ENCODE peak calls at places on chromosomes 12 and 14, in seven cellular contexts. N, I, U, R, A, G and O are unnamed samples.

GRCh38 chr12:89382366-89382765 is 30.1 kb upstream of the DUSP6 start:
- DNase-seq in N (no peak), I (no peak), U (no peak), R (no peak), A (no peak), G (no peak), O (no peak)

GRCh38 chr14:50677527-50678063 is 9.5 kb upstream of the SAV1 start:
- DNase-seq in N (no peak), I (no peak), U (peak; percentile 70), R (peak; percentile 61), A (no peak), G (no peak), O (no peak)

GRCh38 chr12:72540811-72541210 is 268.6 kb downstream of the TRHDE start:
- DNase-seq in N (no peak), I (no peak), U (no peak), R (no peak), A (no peak), G (no peak), O (no peak)

GRCh38 chr14:21631084-21631483 is 3.7 kb downstream of the OR10G2 start:
- DNase-seq in N (no peak), I (no peak), U (no peak), R (no peak), A (no peak), G (no peak), O (no peak)

GRCh38 chr14:54348001-54348611 is 48.7 kb upstream of the CDKN3 start:
- DNase-seq in N (no peak), I (peak; percentile 88), U (peak; percentile 44), R (no peak), A (no peak), G (no peak), O (no peak)

GRCh38 chr12:123126294-123127144 is 24.4 kb downstream of the PITPNM2 start:
- DNase-seq in N (no peak), I (no peak), U (peak; percentile 69), R (no peak), A (no peak), G (peak; percentile 33), O (no peak)

GRCh38 chr12:49348781-49349180 is 2.1 kb downstream of the DNAJC22 start:
- DNase-seq in N (no peak), I (no peak), U (no peak), R (no peak), A (no peak), G (peak; percentile 17), O (peak; percentile 67)

GRCh38 chr12:94587266-94588241 is 62.8 kb downstream of the TMCC3 start:
- DNase-seq in N (no peak), I (no peak), U (no peak), R (no peak), A (no peak), G (no peak), O (no peak)

GRCh38 chr12:68871899-68872298 is 61.1 kb downstream of the CPM start:
- DNase-seq in N (no peak), I (peak; percentile 73), U (peak; percentile 19), R (no peak), A (no peak), G (no peak), O (no peak)

GRCh38 chr12:52229836-52230343 is 3.2 kb upstream of the KRT7 start:
- DNase-seq in N (peak; percentile 37), I (no peak), U (no peak), R (no peak), A (peak; percentile 22), G (no peak), O (no peak)

GRCh38 chr12:33012226-33012625 is 115.6 kb upstream of the PKP2 start:
- DNase-seq in N (no peak), I (peak; percentile 44), U (no peak), R (no peak), A (no peak), G (no peak), O (no peak)

GRCh38 chr12:52054838-52055741 is 3.8 kb downstream of the NR4A1 start:
- DNase-seq in N (no peak), I (no peak), U (no peak), R (no peak), A (peak; percentile 64), G (peak; percentile 35), O (no peak)

GRCh38 chr12:120039711-120040110 is 50.7 kb downstream of the BICDL1 start:
- DNase-seq in N (no peak), I (peak; percentile 69), U (no peak), R (no peak), A (no peak), G (no peak), O (no peak)

GRCh38 chr12:92794814-92795213 is 92.0 kb downstream of the PLEKHG7 start:
- DNase-seq in N (no peak), I (no peak), U (no peak), R (no peak), A (no peak), G (no peak), O (no peak)

GRCh38 chr14:25349269-25349668 is 299.3 kb upstream of the STXBP6 start:
- DNase-seq in N (no peak), I (no peak), U (no peak), R (no peak), A (no peak), G (no peak), O (no peak)

GRCh38 chr12:12563529-12563928 is 866 bp upstream of the DUSP16 start:
- DNase-seq in N (no peak), I (no peak), U (no peak), R (no peak), A (no peak), G (no peak), O (no peak)

GRCh38 chr14:98120831-98121464 is 1151.0 kb downstream of the BCL11B start:
- DNase-seq in N (no peak), I (no peak), U (no peak), R (no peak), A (no peak), G (no peak), O (no peak)

GRCh38 chr12:50442178-50442908 is 41.7 kb downstream of the LARP4 start:
- DNase-seq in N (no peak), I (no peak), U (no peak), R (no peak), A (no peak), G (no peak), O (no peak)

GRCh38 chr12:57874166-57875108 is 27.9 kb upstream of the CTDSP2 start:
- DNase-seq in N (no peak), I (no peak), U (no peak), R (no peak), A (no peak), G (no peak), O (no peak)

GRCh38 chr14:100225169-100225568 is 13.8 kb upstream of the YY1 start:
- DNase-seq in N (no peak), I (no peak), U (no peak), R (no peak), A (no peak), G (no peak), O (no peak)

DNA sequence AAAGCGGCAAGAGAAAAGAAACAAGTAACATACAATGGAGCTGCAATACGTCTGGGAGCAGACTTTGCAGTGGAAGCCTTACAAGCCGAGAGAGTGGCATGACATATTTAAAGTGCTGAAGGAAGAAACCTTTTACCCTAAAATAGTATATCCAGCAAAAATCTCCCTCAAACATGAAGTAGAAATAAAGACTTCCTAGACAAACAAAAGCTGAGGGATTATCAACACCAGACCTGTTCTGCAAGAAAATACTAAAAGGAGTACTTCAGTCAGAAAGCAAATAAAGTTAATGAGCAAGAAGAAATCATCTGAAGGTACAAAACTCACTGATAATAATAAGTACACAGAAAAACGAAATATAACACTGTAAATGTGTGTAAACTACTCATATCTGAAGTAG is 77.5 kb upstream of the ABCD2 start:
- DNase-seq in N (no peak), I (no peak), U (no peak), R (no peak), A (no peak), G (no peak), O (no peak)
- TF ChIP-seq CTCF in N (no peak), I (no peak), U (no peak), R (no peak), A (no peak), G (no peak), O (no peak)

GRCh38 chr12:67807808-67808207 is 159.3 kb downstream of the DYRK2 start:
- DNase-seq in N (no peak), I (no peak), U (no peak), R (no peak), A (no peak), G (no peak), O (no peak)
- TF ChIP-seq POLR2AphosphoS5 in N (no peak), I (no peak), U (no peak), R (no peak), A (no peak), G (no peak), O (no peak)

GRCh38 chr14:32940711-32941667 is 2.3 kb downstream of the NPAS3 start:
- DNase-seq in N (no peak), I (no peak), U (no peak), R (no peak), A (no peak), G (no peak), O (no peak)
- H3K4me3 ChIP-seq in N (peak overlapping the region; percentile 95), I (peak overlapping the region; percentile 80), U (no peak overlapping the region), R (no peak overlapping the region), A (peak overlapping the region; percentile 52), G (no peak overlapping the region), O (peak overlapping the region; percentile 71)

DNA sequence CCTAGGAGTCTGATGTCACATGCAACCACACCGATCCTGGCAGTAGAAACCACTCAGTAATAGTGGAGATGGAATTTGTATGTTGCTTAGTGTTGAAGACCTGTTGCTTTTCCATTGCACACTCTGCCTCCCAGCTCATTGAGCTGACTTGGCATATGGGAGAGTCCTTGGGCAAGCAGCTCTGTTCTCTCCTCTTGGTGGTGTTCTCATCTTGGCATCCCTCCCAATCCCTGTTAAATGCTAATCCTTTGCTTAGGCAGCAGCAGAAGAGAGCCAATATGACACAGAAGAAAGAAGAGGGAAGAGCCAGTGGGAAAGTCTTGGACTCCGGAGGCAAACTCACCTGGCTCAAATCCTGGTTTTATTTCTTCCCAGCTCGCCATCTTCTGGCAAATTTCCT is 178.0 kb upstream of the CAND1 start:
- DNase-seq in N (no peak), I (no peak), U (no peak), R (no peak), A (no peak), G (no peak), O (no peak)
- TF ChIP-seq CTCF in N (no peak), I (peak; percentile 18), U (no peak), R (no peak), A (no peak), G (no peak), O (no peak)